ENCODE peak calls at places on chromosomes 1 and 21, in seven cellular contexts. B, U, I, D, R, M and S are unnamed samples.

GRCh38 chr1:11688506-11688905 is 3.0 kb upstream of the DRAXIN start:
- DNase-seq in B (no peak), U (no peak), I (no peak), D (no peak), R (no peak), M (no peak), S (no peak)

GRCh38 chr1:18945401-18945849 is 11.1 kb downstream of the IFFO2 start:
- DNase-seq in B (peak), U (no peak), I (no peak), D (no peak), R (peak), M (no peak), S (no peak)

GRCh38 chr1:178161516-178161915 is 67.6 kb downstream of the RASAL2 start:
- DNase-seq in B (no peak), U (peak), I (no peak), D (no peak), R (no peak), M (no peak), S (no peak)

GRCh38 chr21:34004013-34004938 is 69.1 kb upstream of the MRPS6 start:
- DNase-seq in B (no peak), U (peak), I (no peak), D (no peak), R (peak), M (no peak), S (no peak)

GRCh38 chr1:47527653-47528272 is 89.9 kb downstream of the FOXD2 start:
- DNase-seq in B (no peak), U (peak), I (no peak), D (peak), R (no peak), M (no peak), S (peak)

GRCh38 chr1:59290173-59290954 is 6.5 kb upstream of the FGGY start:
- DNase-seq in B (peak), U (peak), I (no peak), D (peak), R (peak), M (no peak), S (peak)

GRCh38 chr1:204246876-204247275 is 33.1 kb upstream of the GOLT1A start:
- DNase-seq in B (no peak), U (no peak), I (no peak), D (no peak), R (no peak), M (no peak), S (no peak)

GRCh38 chr1:43536864-43537358 is 6.2 kb downstream of the PTPRF start:
- DNase-seq in B (no peak), U (no peak), I (no peak), D (no peak), R (no peak), M (no peak), S (no peak)

GRCh38 chr1:225347123-225347683 is 80.6 kb downstream of the LBR start:
- DNase-seq in B (no peak), U (no peak), I (no peak), D (no peak), R (no peak), M (no peak), S (no peak)

GRCh38 chr1:38026592-38027200 is 14.2 kb downstream of the UTP11 start:
- DNase-seq in B (no peak), U (peak), I (no peak), D (peak), R (peak), M (no peak), S (peak)

GRCh38 chr1:236124965-236125364 is 17.4 kb upstream of the GPR137B start:
- DNase-seq in B (no peak), U (no peak), I (no peak), D (no peak), R (no peak), M (no peak), S (no peak)

GRCh38 chr1:165573787-165574186 is 30.0 kb downstream of the LRRC52 start:
- DNase-seq in B (no peak), U (no peak), I (no peak), D (no peak), R (no peak), M (no peak), S (no peak)

GRCh38 chr1:178341218-178341956 is 155.4 kb downstream of the CLEC20A start:
- DNase-seq in B (peak), U (peak), I (no peak), D (peak), R (peak), M (peak), S (peak)

GRCh38 chr1:156368889-156369684 is at the start of gene RHBG:
- DNase-seq in B (peak), U (no peak), I (peak), D (peak), R (peak), M (no peak), S (peak)

GRCh38 chr1:8814870-8815269 is 2.6 kb downstream of the RERE start:
- DNase-seq in B (no peak), U (no peak), I (no peak), D (no peak), R (no peak), M (no peak), S (peak)

GRCh38 chr1:245614476-245614875 is 459.7 kb downstream of the KIF26B start:
- DNase-seq in B (peak), U (peak), I (no peak), D (no peak), R (no peak), M (no peak), S (no peak)

GRCh38 chr1:235648954-235649721 is 446 bp downstream of the GNG4 start:
- DNase-seq in B (peak), U (peak), I (peak), D (peak), R (peak), M (peak), S (peak)

GRCh38 chr1:93641527-93641926 is 40.1 kb downstream of the BCAR3 start:
- DNase-seq in B (no peak), U (peak), I (no peak), D (no peak), R (peak), M (no peak), S (no peak)

GRCh38 chr1:34653110-34653509 is 101.7 kb upstream of the GJB5 start:
- DNase-seq in B (no peak), U (no peak), I (no peak), D (no peak), R (no peak), M (no peak), S (no peak)

GRCh38 chr1:90717356-90717664 is 208 bp upstream of the BARHL2 start:
- DNase-seq in B (no peak), U (no peak), I (peak), D (no peak), R (no peak), M (no peak), S (no peak)

GRCh38 chr21:21232320-21232719 is 234.1 kb downstream of the NCAM2 start:
- DNase-seq in B (no peak), U (peak), I (no peak), D (no peak), R (peak), M (peak), S (peak)

GRCh38 chr1:109385417-109385816 is 12.3 kb downstream of the SORT1 start:
- DNase-seq in B (no peak), U (peak), I (no peak), D (no peak), R (no peak), M (no peak), S (peak)

GRCh38 chr1:108708726-108709660 is 3.7 kb upstream of the FNDC7 start:
- DNase-seq in B (no peak), U (peak), I (no peak), D (no peak), R (no peak), M (no peak), S (peak)

GRCh38 chr1:76799700-76800099 is 67.6 kb upstream of the ST6GALNAC5 start:
- DNase-seq in B (no peak), U (no peak), I (no peak), D (no peak), R (no peak), M (no peak), S (no peak)

GRCh38 chr1:244314921-244315544 is 136.7 kb downstream of the ADSS2 start:
- DNase-seq in B (no peak), U (no peak), I (no peak), D (no peak), R (no peak), M (no peak), S (no peak)

GRCh38 chr1:109794319-109795132 is 30.8 kb upstream of the EPS8L3 start:
- DNase-seq in B (peak), U (no peak), I (no peak), D (peak), R (peak), M (no peak), S (no peak)

GRCh38 chr1:24727490-24728214 is 17.6 kb upstream of the CLIC4 start:
- DNase-seq in B (peak), U (peak), I (peak), D (peak), R (peak), M (peak), S (no peak)

GRCh38 chr1:205365945-205366463 is 9.3 kb upstream of the KLHDC8A start:
- DNase-seq in B (no peak), U (peak), I (no peak), D (peak), R (peak), M (no peak), S (peak)

GRCh38 chr1:174753131-174753530 is 246.6 kb upstream of the CACYBP start:
- DNase-seq in B (no peak), U (no peak), I (no peak), D (no peak), R (no peak), M (no peak), S (no peak)

GRCh38 chr21:38968887-38969543 is 163.3 kb downstream of the ETS2 start:
- DNase-seq in B (no peak), U (no peak), I (no peak), D (no peak), R (no peak), M (no peak), S (no peak)

GRCh38 chr1:234972411-234973191 is 156.0 kb downstream of the TOMM20 start:
- DNase-seq in B (no peak), U (no peak), I (no peak), D (no peak), R (peak), M (no peak), S (no peak)

GRCh38 chr1:198246331-198246730 is 89.5 kb downstream of the NEK7 start:
- DNase-seq in B (no peak), U (no peak), I (no peak), D (no peak), R (peak), M (no peak), S (no peak)

GRCh38 chr1:232227171-232227740 is 402.7 kb downstream of the SIPA1L2 start:
- DNase-seq in B (no peak), U (no peak), I (no peak), D (no peak), R (no peak), M (no peak), S (peak)

GRCh38 chr1:118928739-118929554 is 59.2 kb downstream of the TBX15 start:
- DNase-seq in B (no peak), U (peak), I (no peak), D (no peak), R (peak), M (no peak), S (peak)

DNA sequence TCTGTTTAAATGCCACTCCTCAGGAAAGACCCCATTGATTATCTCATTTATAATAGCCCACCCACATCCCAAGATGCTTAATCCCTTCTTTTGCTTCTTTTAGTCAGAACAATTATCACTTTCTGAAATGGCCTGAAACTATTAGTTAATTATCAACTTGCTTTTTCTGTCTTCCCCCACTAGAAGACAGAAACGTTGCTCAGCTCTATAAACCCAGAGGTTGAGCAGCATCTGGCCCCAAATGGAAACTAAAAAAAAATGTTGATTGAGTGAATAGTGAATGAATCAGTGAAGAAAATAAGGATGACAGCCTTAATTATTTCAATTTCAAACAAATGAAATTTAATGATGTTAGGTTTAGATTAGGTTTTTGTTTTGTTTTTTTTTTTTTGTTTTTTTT is 38.2 kb upstream of the PIGC start:
- DNase-seq in B (no peak), U (no peak), I (no peak), D (no peak), R (no peak), M (no peak), S (no peak)
- TF ChIP-seq CTCF in B (no peak), U (no peak), I (no peak), D (no peak), R (no peak), M (no peak), S (no peak)

DNA sequence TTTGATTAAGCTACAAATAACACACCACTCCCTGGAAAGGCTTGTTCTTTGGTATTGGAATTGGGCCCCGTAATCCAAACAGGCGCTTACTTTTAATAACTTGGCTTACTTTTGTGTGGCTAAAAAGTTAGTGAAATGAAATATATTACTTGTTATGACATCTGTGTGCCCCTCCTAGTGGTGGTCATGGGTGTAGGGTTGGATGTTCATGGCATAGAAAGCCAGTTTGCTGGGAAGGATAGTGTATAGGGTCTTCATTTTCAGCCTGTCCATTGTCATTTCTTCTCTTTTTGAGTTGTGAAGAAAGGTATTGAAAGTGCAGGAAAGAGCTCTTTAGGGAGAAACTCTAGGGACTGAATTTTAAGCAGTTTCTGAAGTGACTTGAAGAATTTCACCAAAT is 5.9 kb downstream of the CDC14A start:
- DNase-seq in B (no peak), U (peak), I (no peak), D (no peak), R (no peak), M (no peak), S (peak)
- TF ChIP-seq CTCF in B (no peak), U (peak), I (no peak), D (no peak), R (peak), M (peak), S (no peak)

GRCh38 chr1:145858238-145858936 is 494 bp downstream of the PIAS3 start:
- DNase-seq in B (peak), U (peak), I (peak), D (peak), R (peak), M (no peak), S (peak)

GRCh38 chr1:145857170-145857569 is 1.7 kb downstream of the PIAS3 start:
- DNase-seq in B (no peak), U (no peak), I (no peak), D (no peak), R (no peak), M (no peak), S (no peak)

GRCh38 chr1:145863272-145863671 is 4.4 kb upstream of the PIAS3 start:
- DNase-seq in B (no peak), U (no peak), I (no peak), D (no peak), R (no peak), M (no peak), S (no peak)

GRCh38 chr1:145858937-145859490 is at the start of gene PIAS3:
- DNase-seq in B (peak), U (peak), I (peak), D (peak), R (peak), M (peak), S (peak)

DNA sequence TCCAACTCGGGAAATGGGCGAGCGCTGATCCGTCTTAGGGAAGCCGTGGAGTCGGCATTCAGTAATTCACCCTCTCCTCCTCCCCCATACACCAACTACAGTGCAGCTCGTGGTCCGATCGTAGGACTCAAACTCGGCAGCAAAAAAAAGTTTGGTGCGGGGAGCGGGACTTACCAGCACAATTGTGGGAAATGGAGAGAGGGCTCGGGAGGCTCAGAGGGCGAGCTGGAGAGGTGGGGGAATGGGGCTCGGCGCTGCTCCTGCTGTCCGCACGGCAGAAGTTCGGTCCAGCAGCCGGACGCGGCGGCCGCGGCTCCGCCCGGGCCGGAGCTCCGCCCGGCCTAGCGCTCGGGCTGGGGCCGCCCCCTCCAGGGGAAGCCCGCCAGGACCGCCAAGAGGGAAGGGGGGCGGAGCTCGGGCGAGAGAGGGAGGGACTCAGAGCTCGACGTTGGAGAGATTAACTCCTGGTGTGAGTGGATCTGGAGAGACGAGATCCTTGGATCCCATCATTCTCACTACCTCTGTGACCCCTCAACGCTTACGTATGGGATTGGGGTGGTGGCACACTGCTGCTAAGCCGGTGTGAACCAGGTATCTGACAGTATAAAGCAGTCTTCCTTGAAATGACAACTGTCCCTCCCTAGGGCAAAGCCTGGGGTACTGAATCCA is 744 bp upstream of the PIAS3 start:
- DNase-seq in B (peak), U (peak), I (peak), D (peak), R (peak), M (peak), S (peak)
- TF ChIP-seq CTCF in B (no peak), U (peak), I (peak), D (no peak), R (no peak), M (no peak), S (no peak)

DNA sequence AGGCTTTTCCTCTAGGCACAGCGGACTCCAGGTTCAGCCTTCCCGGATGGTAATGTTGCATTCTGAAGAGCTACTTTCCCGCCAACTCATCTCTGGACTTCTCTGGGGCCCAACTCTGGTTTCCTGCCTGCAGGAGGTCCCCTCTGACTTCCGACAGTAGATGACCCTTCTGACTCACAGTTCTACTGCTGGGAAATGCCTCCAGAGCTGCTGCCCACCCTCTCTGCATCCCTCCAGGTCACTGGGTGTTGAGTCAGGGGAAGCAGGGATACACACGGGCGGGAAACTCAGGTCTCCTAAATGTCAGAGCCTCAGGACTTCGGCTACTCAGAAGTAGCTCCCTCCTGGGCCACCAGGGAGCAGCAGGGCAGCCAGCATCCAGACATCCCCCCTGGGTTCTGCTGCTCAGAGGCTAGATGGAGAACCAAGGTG is 2.1 kb upstream of the KIF21B start:
- DNase-seq in B (peak), U (peak), I (no peak), D (no peak), R (peak), M (no peak), S (peak)
- TF ChIP-seq CTCF in B (no peak), U (peak), I (no peak), D (no peak), R (peak), M (peak), S (no peak)

GRCh38 chr1:21876267-21876666 is 60.8 kb downstream of the HSPG2 start:
- DNase-seq in B (no peak), U (no peak), I (peak), D (no peak), R (no peak), M (no peak), S (no peak)

GRCh38 chr1:21874328-21874727 is 62.3 kb downstream of the LDLRAD2 start:
- DNase-seq in B (no peak), U (no peak), I (peak), D (no peak), R (no peak), M (no peak), S (no peak)

GRCh38 chr1:21875621-21876063 is 61.5 kb downstream of the HSPG2 start:
- DNase-seq in B (no peak), U (no peak), I (peak), D (no peak), R (no peak), M (no peak), S (no peak)

GRCh38 chr1:21873761-21874160 is 61.7 kb downstream of the LDLRAD2 start:
- DNase-seq in B (no peak), U (no peak), I (no peak), D (no peak), R (no peak), M (no peak), S (no peak)

DNA sequence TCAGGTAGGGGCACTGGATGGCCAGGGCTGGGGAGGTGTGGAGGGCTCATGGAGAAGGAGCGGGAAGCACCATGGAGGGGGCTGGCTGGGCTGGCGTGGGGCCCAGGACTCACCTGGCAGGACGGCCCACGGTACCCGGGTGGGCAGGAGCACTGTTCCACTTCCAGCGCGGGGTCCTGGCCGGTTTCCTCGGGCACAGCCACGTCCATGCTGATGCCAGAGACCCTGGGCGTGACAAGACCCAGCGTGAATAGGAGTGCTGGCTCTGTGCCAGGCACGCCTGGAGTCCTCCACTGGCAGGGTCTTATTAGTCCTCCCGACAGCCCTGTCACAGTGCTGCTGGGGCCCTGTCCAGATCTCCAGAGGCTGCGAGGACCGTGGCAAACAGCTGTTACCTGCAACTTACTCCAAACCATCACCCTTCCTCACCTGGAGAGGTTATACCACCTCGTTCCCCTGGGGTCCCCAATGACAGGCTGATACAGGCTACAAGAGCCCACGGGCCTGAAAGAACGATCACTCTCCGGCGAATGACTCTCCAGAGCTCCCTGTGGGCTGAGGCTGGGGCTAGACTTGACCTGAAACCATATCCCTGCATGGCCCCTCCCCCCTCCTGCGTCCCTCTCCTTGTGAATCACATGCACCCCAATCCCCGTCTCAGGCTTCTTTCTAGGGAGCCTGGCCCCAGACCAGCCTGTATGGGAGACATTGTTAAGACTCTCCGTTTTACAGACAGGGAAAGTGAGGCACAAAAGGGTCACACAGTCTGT is 62.1 kb downstream of the HSPG2 start:
- DNase-seq in B (no peak), U (no peak), I (peak), D (no peak), R (no peak), M (no peak), S (no peak)
- TF ChIP-seq CTCF in B (no peak), U (no peak), I (no peak), D (no peak), R (no peak), M (no peak), S (no peak)

GRCh38 chr1:110960777-110961420 is 2.8 kb downstream of the LRIF1 start:
- DNase-seq in B (no peak), U (no peak), I (no peak), D (no peak), R (no peak), M (no peak), S (no peak)
- TF ChIP-seq CTCF in B (no peak), U (no peak), I (no peak), D (no peak), R (no peak), M (no peak), S (no peak)